ENCODE peak calls at places on chromosomes 5 and 9, in eight cellular contexts. O is stimulated activated CD8-positive, alpha-beta memory T cell treated with anti-CD3 and anti-CD28 coated beads, Interleukin-15, amount 100 ng/mL, for 1 hour; Y is fibroblast of lung; Z is AG04450; F is neuronal stem cell; E is activated T-cell treated with anti-CD3 and anti-CD28 coated beads for 1 hour; I is caudate nucleus; N is hypothalamus. J is an unnamed sample.

GRCh38 chr5:62206150-62206829 is 99.7 kb upstream of the KIF2A start:
- DNase-seq in O (no peak), Y (no peak), Z (no peak), F (no peak), E (no peak), I (peak), N (no peak), J (no peak)

GRCh38 chr9:137256362-137256761 is 1.2 kb downstream of the NELFB start:
- DNase-seq in O (no peak), Y (no peak), Z (no peak), F (no peak), E (no peak), I (no peak), N (no peak), J (no peak)

GRCh38 chr5:6003040-6003825 is 375.1 kb downstream of the MED10 start:
- DNase-seq in O (no peak), Y (no peak), Z (no peak), F (no peak), E (no peak), I (no peak), N (no peak), J (no peak)

GRCh38 chr5:138721979-138722378 is 31.2 kb upstream of the CTNNA1 start:
- DNase-seq in O (no peak), Y (no peak), Z (no peak), F (no peak), E (no peak), I (no peak), N (no peak), J (no peak)

GRCh38 chr9:117656007-117656406 is 48.2 kb upstream of the TLR4 start:
- DNase-seq in O (no peak), Y (no peak), Z (no peak), F (no peak), E (no peak), I (no peak), N (no peak), J (no peak)

GRCh38 chr5:130715541-130715940 is 449.5 kb downstream of the HINT1 start:
- DNase-seq in O (no peak), Y (peak), Z (no peak), F (no peak), E (no peak), I (no peak), N (no peak), J (no peak)

GRCh38 chr5:128842241-128842640 is 123.0 kb upstream of the SLC27A6 start:
- DNase-seq in O (no peak), Y (no peak), Z (no peak), F (no peak), E (no peak), I (no peak), N (no peak), J (no peak)

GRCh38 chr5:134174841-134175839 is 1.6 kb downstream of the SKP1 start:
- DNase-seq in O (no peak), Y (peak), Z (no peak), F (no peak), E (no peak), I (no peak), N (no peak), J (peak)

GRCh38 chr9:103941104-103941503 is 153.0 kb upstream of the SMC2 start:
- DNase-seq in O (no peak), Y (no peak), Z (no peak), F (no peak), E (no peak), I (no peak), N (no peak), J (no peak)

GRCh38 chr9:117564839-117565238 is 139.4 kb upstream of the TLR4 start:
- DNase-seq in O (no peak), Y (no peak), Z (no peak), F (no peak), E (no peak), I (no peak), N (no peak), J (no peak)

GRCh38 chr5:1448511-1449011 is 3.3 kb upstream of the SLC6A3 start:
- DNase-seq in O (no peak), Y (no peak), Z (no peak), F (no peak), E (no peak), I (no peak), N (no peak), J (no peak)

GRCh38 chr5:146192571-146193043 is 10.2 kb upstream of the LARS1 start:
- DNase-seq in O (no peak), Y (no peak), Z (no peak), F (no peak), E (no peak), I (no peak), N (no peak), J (no peak)

GRCh38 chr5:101932599-101932998 is 363.5 kb downstream of the SLCO4C1 start:
- DNase-seq in O (no peak), Y (no peak), Z (no peak), F (no peak), E (no peak), I (no peak), N (no peak), J (no peak)

GRCh38 chr5:111197523-111197922 is 26.7 kb upstream of the CAMK4 start:
- DNase-seq in O (no peak), Y (peak), Z (no peak), F (no peak), E (no peak), I (peak), N (peak), J (no peak)

GRCh38 chr5:2773327-2773726 is 21.9 kb upstream of the IRX2 start:
- DNase-seq in O (no peak), Y (no peak), Z (no peak), F (no peak), E (no peak), I (no peak), N (no peak), J (no peak)

GRCh38 chr5:1037123-1037670 is 28.6 kb downstream of the NKD2 start:
- DNase-seq in O (no peak), Y (no peak), Z (no peak), F (no peak), E (no peak), I (no peak), N (no peak), J (no peak)

GRCh38 chr5:7877851-7878250 is 8.9 kb downstream of the MTRR start:
- DNase-seq in O (no peak), Y (peak), Z (no peak), F (no peak), E (no peak), I (no peak), N (no peak), J (no peak)

GRCh38 chr9:34675048-34675714 is 12.7 kb upstream of the CCL27 start:
- DNase-seq in O (peak), Y (peak), Z (no peak), F (peak), E (peak), I (peak), N (no peak), J (peak)

GRCh38 chr9:131361202-131361833 is 32.6 kb upstream of the PRRC2B start:
- DNase-seq in O (no peak), Y (no peak), Z (no peak), F (no peak), E (no peak), I (no peak), N (no peak), J (no peak)

GRCh38 chr9:116647515-116647809 is 39.6 kb upstream of the TRIM32 start:
- DNase-seq in O (no peak), Y (no peak), Z (no peak), F (no peak), E (no peak), I (no peak), N (no peak), J (no peak)

GRCh38 chr5:133455681-133456080 is 156.7 kb downstream of the FSTL4 start:
- DNase-seq in O (no peak), Y (no peak), Z (no peak), F (no peak), E (no peak), I (no peak), N (no peak), J (no peak)

GRCh38 chr5:119655081-119655480 is 25.7 kb downstream of the FAM170A start:
- DNase-seq in O (no peak), Y (peak), Z (no peak), F (no peak), E (no peak), I (no peak), N (no peak), J (no peak)

GRCh38 chr5:17860660-17861315 is 226.5 kb downstream of the TAF11L14 start:
- DNase-seq in O (no peak), Y (peak), Z (no peak), F (no peak), E (no peak), I (no peak), N (no peak), J (no peak)

GRCh38 chr9:137279741-137280477 is 2.4 kb downstream of the TOR4A start:
- DNase-seq in O (no peak), Y (no peak), Z (no peak), F (no peak), E (no peak), I (no peak), N (no peak), J (no peak)

GRCh38 chr5:86968311-86968753 is 299.4 kb upstream of the RASA1 start:
- DNase-seq in O (no peak), Y (peak), Z (peak), F (peak), E (no peak), I (peak), N (no peak), J (peak)

GRCh38 chr5:122394313-122394712 is 82.3 kb downstream of the SNCAIP start:
- DNase-seq in O (no peak), Y (peak), Z (no peak), F (no peak), E (no peak), I (no peak), N (no peak), J (no peak)

GRCh38 chr9:95018099-95018927 is 291.8 kb downstream of the AOPEP start:
- DNase-seq in O (no peak), Y (peak), Z (peak), F (no peak), E (no peak), I (peak), N (no peak), J (no peak)

GRCh38 chr5:150616024-150616470 is 24.4 kb upstream of the SYNPO start:
- DNase-seq in O (no peak), Y (peak), Z (no peak), F (no peak), E (no peak), I (no peak), N (no peak), J (no peak)

GRCh38 chr9:79686381-79687130 is 114.8 kb downstream of the TLE4 start:
- DNase-seq in O (no peak), Y (peak), Z (peak), F (no peak), E (no peak), I (no peak), N (no peak), J (no peak)

GRCh38 chr9:14025741-14026140 is 288.2 kb downstream of the NFIB start:
- DNase-seq in O (no peak), Y (no peak), Z (no peak), F (no peak), E (no peak), I (no peak), N (no peak), J (no peak)

GRCh38 chr5:100706796-100707195 is 171.6 kb downstream of the FAM174A start:
- DNase-seq in O (no peak), Y (peak), Z (no peak), F (no peak), E (no peak), I (no peak), N (no peak), J (peak)

GRCh38 chr9:131121346-131121745 is 4.0 kb upstream of the NUP214 start:
- DNase-seq in O (no peak), Y (no peak), Z (no peak), F (no peak), E (no peak), I (no peak), N (no peak), J (no peak)

GRCh38 chr9:131837316-131837715 is 97.4 kb upstream of the RAPGEF1 start:
- DNase-seq in O (no peak), Y (no peak), Z (no peak), F (no peak), E (no peak), I (no peak), N (no peak), J (no peak)

GRCh38 chr9:115038138-115038537 is 79.8 kb downstream of the TNC start:
- DNase-seq in O (no peak), Y (no peak), Z (no peak), F (no peak), E (no peak), I (no peak), N (no peak), J (no peak)

GRCh38 chr5:179860301-179860700 is 1.7 kb upstream of the MRNIP start:
- DNase-seq in O (no peak), Y (no peak), Z (no peak), F (no peak), E (no peak), I (no peak), N (no peak), J (no peak)